ENCODE peak calls at places on chromosomes 13 and 19, in five cellular contexts. S is choroid plexus epithelial cell; U is fibroblast of mammary gland; M is stimulated activated CD8-positive, alpha-beta memory T cell treated with anti-CD3 and anti-CD28 coated beads, Interleukin-15, amount 100 ng/mL, for 48 hours; E is neuronal stem cell. N is an unnamed sample.

GRCh38 chr19:5717215-5717614 is 2.7 kb downstream of the LONP1 start:
- DNase-seq in S (no peak), U (no peak), M (no peak), E (no peak), N (no peak)

GRCh38 chr13:34967851-34968562 is 25.9 kb downstream of the NBEA start:
- DNase-seq in S (peak), U (no peak), M (no peak), E (no peak), N (no peak)

GRCh38 chr19:34017024-34017423 is 155.3 kb upstream of the LSM14A start:
- DNase-seq in S (no peak), U (no peak), M (no peak), E (no peak), N (no peak)

GRCh38 chr19:18629166-18630088 is 7.4 kb upstream of the KLHL26 start:
- DNase-seq in S (peak), U (peak), M (no peak), E (no peak), N (no peak)

GRCh38 chr13:99471231-99472202 is 29.8 kb upstream of the TM9SF2 start:
- DNase-seq in S (no peak), U (peak), M (no peak), E (no peak), N (no peak)

GRCh38 chr13:93326427-93326826 is 99.8 kb downstream of the GPC6 start:
- DNase-seq in S (no peak), U (no peak), M (no peak), E (no peak), N (no peak)

GRCh38 chr19:19146000-19146608 is 7.8 kb upstream of the TMEM161A start:
- DNase-seq in S (peak), U (peak), M (peak), E (peak), N (peak)

GRCh38 chr19:28523619-28524018 is 689.3 kb downstream of the UQCRFS1 start:
- DNase-seq in S (no peak), U (no peak), M (no peak), E (no peak), N (no peak)

GRCh38 chr13:79194272-79194671 is 211.8 kb downstream of the RBM26 start:
- DNase-seq in S (no peak), U (no peak), M (peak), E (no peak), N (peak)

GRCh38 chr13:25001807-25002206 is 94.1 kb upstream of the PABPC3 start:
- DNase-seq in S (no peak), U (no peak), M (no peak), E (no peak), N (no peak)

GRCh38 chr19:8323781-8324185 is 2.5 kb downstream of the RPS28 start:
- DNase-seq in S (no peak), U (no peak), M (no peak), E (no peak), N (no peak)

GRCh38 chr19:43798546-43799409 is 3.5 kb downstream of the LYPD5 start:
- DNase-seq in S (no peak), U (no peak), M (peak), E (no peak), N (no peak)

GRCh38 chr19:43540381-43540780 is 7.4 kb downstream of the ZNF575 start:
- DNase-seq in S (no peak), U (no peak), M (no peak), E (no peak), N (no peak)

GRCh38 chr19:13103961-13104847 is 1.5 kb upstream of the LYL1 start:
- DNase-seq in S (no peak), U (no peak), M (no peak), E (no peak), N (peak)

GRCh38 chr19:34482380-34483250 is 1.1 kb downstream of the WTIP start:
- DNase-seq in S (peak), U (peak), M (no peak), E (no peak), N (no peak)

GRCh38 chr19:46863818-46864629 is 3.2 kb downstream of the ARHGAP35 start:
- DNase-seq in S (peak), U (peak), M (no peak), E (peak), N (no peak)

GRCh38 chr13:40495620-40496001 is 170.8 kb downstream of the FOXO1 start:
- DNase-seq in S (no peak), U (no peak), M (no peak), E (no peak), N (no peak)

GRCh38 chr13:85653681-85654080 is 145.5 kb downstream of the SLITRK6 start:
- DNase-seq in S (no peak), U (no peak), M (no peak), E (no peak), N (no peak)

GRCh38 chr13:98324105-98324504 is 147.0 kb upstream of the RNF113B start:
- DNase-seq in S (peak), U (peak), M (no peak), E (no peak), N (no peak)

GRCh38 chr13:49560270-49561063 is 24.9 kb downstream of the RCBTB1 start:
- DNase-seq in S (peak), U (no peak), M (no peak), E (no peak), N (no peak)

GRCh38 chr19:13833330-13834265 is 38.4 kb downstream of the ZSWIM4 start:
- DNase-seq in S (peak), U (peak), M (peak), E (peak), N (peak)

GRCh38 chr13:67977081-67977480 is 746.9 kb upstream of the PCDH9 start:
- DNase-seq in S (no peak), U (peak), M (no peak), E (no peak), N (no peak)

GRCh38 chr13:113207890-113208423 is 512 bp downstream of the PCID2 start:
- DNase-seq in S (peak), U (peak), M (no peak), E (peak), N (no peak)

GRCh38 chr13:99217461-99218101 is 16.9 kb downstream of the UBAC2 start:
- DNase-seq in S (no peak), U (no peak), M (no peak), E (no peak), N (no peak)

GRCh38 chr13:113545455-113545930 is 39.1 kb upstream of the TFDP1 start:
- DNase-seq in S (peak), U (peak), M (no peak), E (no peak), N (no peak)

GRCh38 chr13:110135977-110136597 is 170.9 kb downstream of the COL4A1 start:
- DNase-seq in S (no peak), U (no peak), M (no peak), E (no peak), N (no peak)

GRCh38 chr13:110173247-110173818 is 133.6 kb downstream of the COL4A1 start:
- DNase-seq in S (peak), U (no peak), M (no peak), E (no peak), N (no peak)

GRCh38 chr13:40420160-40420740 is 246.2 kb downstream of the FOXO1 start:
- DNase-seq in S (no peak), U (no peak), M (no peak), E (no peak), N (no peak)

GRCh38 chr19:860481-861098 is 1.1 kb downstream of the CFD start:
- DNase-seq in S (peak), U (peak), M (peak), E (peak), N (peak)

GRCh38 chr13:99470027-99470426 is 31.2 kb upstream of the TM9SF2 start:
- DNase-seq in S (no peak), U (no peak), M (no peak), E (no peak), N (no peak)

GRCh38 chr13:48176781-48177180 is 56.2 kb upstream of the ITM2B start:
- DNase-seq in S (no peak), U (no peak), M (no peak), E (no peak), N (no peak)

GRCh38 chr13:84645196-84646071 is 763.2 kb upstream of the SLITRK1 start:
- DNase-seq in S (peak), U (peak), M (no peak), E (no peak), N (no peak)

N was measured in GM12891.